ENCODE peak calls at places on chromosomes 11 and 22, in four cellular contexts. One of them, this sample, is unnamed. For H3K4me1, the result is how much of the 10 kb centered on the place peaks cover.

GRCh38 chr11:133927690-133928627 is 28.8 kb downstream of the IGSF9B start:
- DNase-seq in aorta: peak
- DNase-seq in lower lobe of right lung: no peak
- DNase-seq in HepG2: peak
- DNase-seq in this sample: peak

GRCh38 chr11:2791521-2792375 is 92.0 kb upstream of the KCNQ1OT1 start:
- DNase-seq in aorta: peak
- DNase-seq in lower lobe of right lung: peak
- DNase-seq in HepG2: no peak
- DNase-seq in this sample: no peak

GRCh38 chr11:128776434-128777284 is 82.8 kb downstream of the FLI1 start:
- DNase-seq in aorta: peak
- DNase-seq in lower lobe of right lung: no peak
- DNase-seq in HepG2: no peak
- DNase-seq in this sample: no peak

GRCh38 chr11:31421840-31422239 is 52.2 kb downstream of the DNAJC24 start:
- DNase-seq in aorta: no peak
- DNase-seq in lower lobe of right lung: no peak
- DNase-seq in HepG2: peak
- DNase-seq in this sample: no peak

GRCh38 chr11:35836185-35836584 is 107.7 kb upstream of the LDLRAD3 start:
- DNase-seq in aorta: no peak
- DNase-seq in lower lobe of right lung: no peak
- DNase-seq in HepG2: no peak
- DNase-seq in this sample: no peak

GRCh38 chr11:70087446-70088167 is 9.5 kb downstream of the ANO1 start:
- DNase-seq in aorta: no peak
- DNase-seq in lower lobe of right lung: no peak
- DNase-seq in HepG2: no peak
- DNase-seq in this sample: no peak

GRCh38 chr11:86194998-86195397 is 49.6 kb upstream of the EED start:
- DNase-seq in aorta: no peak
- DNase-seq in lower lobe of right lung: no peak
- DNase-seq in HepG2: no peak
- DNase-seq in this sample: no peak

GRCh38 chr11:101003468-101003867 is 126.1 kb downstream of the PGR start:
- DNase-seq in aorta: no peak
- DNase-seq in lower lobe of right lung: no peak
- DNase-seq in HepG2: peak
- DNase-seq in this sample: no peak

GRCh38 chr11:115656684-115657083 is 152.5 kb upstream of the CADM1 start:
- DNase-seq in aorta: no peak
- DNase-seq in lower lobe of right lung: no peak
- DNase-seq in HepG2: peak
- DNase-seq in this sample: no peak

GRCh38 chr11:119618208-119618909 is 110.6 kb downstream of the NECTIN1 start:
- DNase-seq in aorta: peak
- DNase-seq in lower lobe of right lung: peak
- DNase-seq in HepG2: peak
- DNase-seq in this sample: no peak

GRCh38 chr11:76310832-76311231 is 70.1 kb downstream of the THAP12 start:
- DNase-seq in aorta: no peak
- DNase-seq in lower lobe of right lung: peak
- DNase-seq in HepG2: no peak
- DNase-seq in this sample: no peak

GRCh38 chr11:122717264-122717867 is 61.8 kb downstream of the UBASH3B start:
- DNase-seq in aorta: no peak
- DNase-seq in lower lobe of right lung: peak
- DNase-seq in HepG2: no peak
- DNase-seq in this sample: no peak

GRCh38 chr22:37484115-37485005 is 1.8 kb downstream of the MFNG start:
- DNase-seq in aorta: peak
- DNase-seq in lower lobe of right lung: peak
- DNase-seq in HepG2: no peak
- DNase-seq in this sample: peak

GRCh38 chr22:48740731-48741405 is 1086.8 kb downstream of the BRD1 start:
- DNase-seq in aorta: peak
- DNase-seq in lower lobe of right lung: no peak
- DNase-seq in HepG2: no peak
- DNase-seq in this sample: no peak

GRCh38 chr22:47115518-47115890 is 353.1 kb downstream of the TBC1D22A start:
- DNase-seq in aorta: peak
- DNase-seq in lower lobe of right lung: no peak
- DNase-seq in HepG2: no peak
- DNase-seq in this sample: no peak

GRCh38 chr22:42643632-42644421 is 3.4 kb upstream of the ATP5MGL start:
- DNase-seq in aorta: no peak
- DNase-seq in lower lobe of right lung: no peak
- DNase-seq in HepG2: no peak
- DNase-seq in this sample: no peak

GRCh38 chr11:69938206-69938605 is 119.0 kb upstream of the FGF3 start:
- DNase-seq in aorta: peak
- DNase-seq in lower lobe of right lung: peak
- DNase-seq in HepG2: no peak
- DNase-seq in this sample: no peak

GRCh38 chr22:29641052-29641780 is 37.8 kb downstream of the NF2 start:
- DNase-seq in aorta: no peak
- DNase-seq in lower lobe of right lung: no peak
- DNase-seq in HepG2: no peak
- DNase-seq in this sample: no peak

GRCh38 chr11:70885721-70886305 is 366.6 kb downstream of the SHANK2 start:
- DNase-seq in aorta: no peak
- DNase-seq in lower lobe of right lung: no peak
- DNase-seq in HepG2: no peak
- DNase-seq in this sample: no peak

GRCh38 chr11:74371269-74372039 is 26.8 kb downstream of the PGM2L1 start:
- DNase-seq in aorta: no peak
- DNase-seq in lower lobe of right lung: no peak
- DNase-seq in HepG2: no peak
- DNase-seq in this sample: no peak

GRCh38 chr22:49297286-49297870 is 530.3 kb downstream of the BRD1 start:
- DNase-seq in aorta: no peak
- DNase-seq in lower lobe of right lung: no peak
- DNase-seq in HepG2: no peak
- DNase-seq in this sample: no peak

GRCh38 chr11:15923169-15923568 is 433.2 kb downstream of the SOX6 start:
- DNase-seq in aorta: no peak
- DNase-seq in lower lobe of right lung: no peak
- DNase-seq in HepG2: no peak
- DNase-seq in this sample: no peak

GRCh38 chr22:37330200-37331033 is 48.1 kb downstream of the CYTH4 start:
- DNase-seq in aorta: no peak
- DNase-seq in lower lobe of right lung: no peak
- DNase-seq in HepG2: peak
- DNase-seq in this sample: no peak

GRCh38 chr11:850777-851762 is 8.4 kb downstream of the TSPAN4 start:
- DNase-seq in aorta: no peak
- DNase-seq in lower lobe of right lung: no peak
- DNase-seq in HepG2: no peak
- DNase-seq in this sample: no peak

GRCh38 chr11:19802773-19803293 is 90.2 kb downstream of the NAV2 start:
- DNase-seq in aorta: no peak
- DNase-seq in lower lobe of right lung: no peak
- DNase-seq in HepG2: no peak
- DNase-seq in this sample: no peak

GRCh38 chr11:75029836-75030631 is 41.3 kb downstream of the NEU3 start:
- DNase-seq in aorta: no peak
- DNase-seq in lower lobe of right lung: no peak
- DNase-seq in HepG2: no peak
- DNase-seq in this sample: no peak

GRCh38 chr11:90171359-90171758 is 36.9 kb downstream of the NAALAD2 start:
- DNase-seq in aorta: no peak
- DNase-seq in lower lobe of right lung: no peak
- DNase-seq in HepG2: peak
- DNase-seq in this sample: no peak

GRCh38 chr11:60428517-60428916 is 855 bp upstream of the MS4A5 start:
- DNase-seq in aorta: no peak
- DNase-seq in lower lobe of right lung: no peak
- DNase-seq in HepG2: no peak
- DNase-seq in this sample: no peak

GRCh38 chr11:130431337-130431773 is 2.9 kb upstream of the ADAMTS8 start:
- DNase-seq in aorta: peak
- DNase-seq in lower lobe of right lung: peak
- DNase-seq in HepG2: peak
- DNase-seq in this sample: peak

GRCh38 chr11:79119491-79120284 is 321.1 kb downstream of the TENM4 start:
- DNase-seq in aorta: no peak
- DNase-seq in lower lobe of right lung: no peak
- DNase-seq in HepG2: no peak
- DNase-seq in this sample: no peak

GRCh38 chr22:37218399-37218770 is 6.1 kb upstream of the SSTR3 start:
- DNase-seq in aorta: no peak
- DNase-seq in lower lobe of right lung: no peak
- DNase-seq in HepG2: no peak
- DNase-seq in this sample: no peak

GRCh38 chr11:7576671-7577225 is 62.9 kb downstream of the PPFIBP2 start:
- DNase-seq in aorta: peak
- DNase-seq in lower lobe of right lung: no peak
- DNase-seq in HepG2: no peak
- DNase-seq in this sample: no peak
- H3K4me3 ChIP-seq in aorta: peak
- H3K4me3 ChIP-seq in lower lobe of right lung: peak
- H3K4me3 ChIP-seq in HepG2: no peak
- H3K4me3 ChIP-seq in this sample: no peak

GRCh38 chr11:13923182-13923581 is 39.3 kb upstream of the SPON1 start:
- DNase-seq in aorta: no peak
- DNase-seq in lower lobe of right lung: no peak
- DNase-seq in HepG2: no peak
- DNase-seq in this sample: no peak
- H3K4me1 ChIP-seq in aorta: under half
- H3K4me1 ChIP-seq in lower lobe of right lung: under half
- H3K4me1 ChIP-seq in HepG2: under half
- H3K4me1 ChIP-seq in this sample: under half

DNA sequence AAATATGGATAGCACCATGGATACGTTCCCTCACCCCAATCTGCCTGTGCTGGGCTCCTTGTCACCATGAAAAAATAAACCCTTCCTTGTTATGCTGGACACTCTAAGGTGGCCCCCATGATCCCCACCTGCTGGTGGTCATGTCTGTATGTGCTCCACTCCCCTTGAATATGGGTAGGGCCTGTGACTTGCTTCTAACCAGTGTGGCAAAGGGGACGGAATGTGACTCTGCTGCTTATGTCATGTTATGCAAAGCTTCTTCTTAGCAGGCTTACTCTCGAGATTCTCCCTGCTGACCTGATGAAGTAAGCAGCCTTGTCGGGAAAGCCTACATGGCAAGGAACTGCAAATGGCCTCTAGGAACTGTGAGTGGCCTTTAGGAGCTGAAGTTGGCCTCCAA is 159.9 kb downstream of the CCDC34 start:
- DNase-seq in aorta: no peak
- DNase-seq in lower lobe of right lung: no peak
- DNase-seq in HepG2: no peak
- DNase-seq in this sample: no peak
- H3K27ac ChIP-seq in aorta: no peak
- H3K27ac ChIP-seq in lower lobe of right lung: no peak
- H3K27ac ChIP-seq in HepG2: no peak
- H3K27ac ChIP-seq in this sample: no peak

GRCh38 chr11:96257036-96257435 is 86.0 kb downstream of the MAML2 start:
- DNase-seq in aorta: no peak
- DNase-seq in lower lobe of right lung: no peak
- DNase-seq in HepG2: no peak
- DNase-seq in this sample: no peak

GRCh38 chr11:96254854-96255253 is 88.1 kb downstream of the MAML2 start:
- DNase-seq in aorta: no peak
- DNase-seq in lower lobe of right lung: no peak
- DNase-seq in HepG2: no peak
- DNase-seq in this sample: no peak

GRCh38 chr11:96257972-96258951 is 84.7 kb downstream of the MAML2 start:
- DNase-seq in aorta: no peak
- DNase-seq in lower lobe of right lung: no peak
- DNase-seq in HepG2: no peak
- DNase-seq in this sample: no peak

GRCh38 chr11:96256604-96257003 is 86.4 kb downstream of the MAML2 start:
- DNase-seq in aorta: no peak
- DNase-seq in lower lobe of right lung: no peak
- DNase-seq in HepG2: no peak
- DNase-seq in this sample: no peak

DNA sequence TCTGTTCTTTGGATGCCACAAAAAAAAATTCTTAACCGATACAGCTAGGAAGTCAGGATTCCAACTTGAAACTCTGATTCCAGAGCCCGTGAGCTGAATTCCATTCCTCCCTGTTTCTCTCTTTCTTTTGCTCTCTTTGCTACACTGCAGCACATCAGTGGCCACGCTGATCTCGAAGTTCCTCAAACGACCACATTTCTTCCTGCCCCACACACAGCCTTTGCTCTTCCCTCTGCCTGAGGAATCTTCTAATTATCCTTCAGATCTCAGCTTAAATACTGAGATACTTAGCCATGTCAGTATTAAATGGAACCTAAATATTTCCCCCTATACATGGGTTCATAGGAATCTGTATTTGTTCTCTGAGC is 86.8 kb downstream of the MAML2 start:
- DNase-seq in aorta: no peak
- DNase-seq in lower lobe of right lung: no peak
- DNase-seq in HepG2: no peak
- DNase-seq in this sample: no peak
- H3K4me3 ChIP-seq in aorta: no peak
- H3K4me3 ChIP-seq in lower lobe of right lung: no peak
- H3K4me3 ChIP-seq in HepG2: no peak
- H3K4me3 ChIP-seq in this sample: no peak

GRCh38 chr22:33886696-33887095 is 33.6 kb downstream of the LARGE1 start:
- DNase-seq in aorta: no peak
- DNase-seq in lower lobe of right lung: no peak
- DNase-seq in HepG2: no peak
- DNase-seq in this sample: no peak

GRCh38 chr22:33884829-33885228 is 35.4 kb downstream of the LARGE1 start:
- DNase-seq in aorta: no peak
- DNase-seq in lower lobe of right lung: no peak
- DNase-seq in HepG2: no peak
- DNase-seq in this sample: no peak

GRCh38 chr22:33888821-33889220 is 31.5 kb downstream of the LARGE1 start:
- DNase-seq in aorta: no peak
- DNase-seq in lower lobe of right lung: no peak
- DNase-seq in HepG2: no peak
- DNase-seq in this sample: no peak

GRCh38 chr22:33889748-33890147 is 30.5 kb downstream of the LARGE1 start:
- DNase-seq in aorta: no peak
- DNase-seq in lower lobe of right lung: no peak
- DNase-seq in HepG2: no peak
- DNase-seq in this sample: no peak

GRCh38 chr22:33887173-33887572 is 33.1 kb downstream of the LARGE1 start:
- DNase-seq in aorta: no peak
- DNase-seq in lower lobe of right lung: no peak
- DNase-seq in HepG2: no peak
- DNase-seq in this sample: no peak
- H3K4me1 ChIP-seq in aorta: under half
- H3K4me1 ChIP-seq in lower lobe of right lung: under half
- H3K4me1 ChIP-seq in HepG2: under half
- H3K4me1 ChIP-seq in this sample: under half